ENCODE peak calls at places on chromosomes 7 and 10, in five cellular contexts. One of them, this sample, is unnamed.

GRCh38 chr7:55164527-55164926 is 145.7 kb downstream of the EGFR start:
- DNase-seq in NB4: no peak
- DNase-seq in IMR-90: no peak
- DNase-seq in epithelial cell of esophagus: no peak
- DNase-seq in A549: no peak
- DNase-seq in this sample: no peak

GRCh38 chr10:3740157-3740871 is 44.7 kb downstream of the KLF6 start:
- DNase-seq in NB4: no peak
- DNase-seq in A549: peak
- DNase-seq in epithelial cell of esophagus: peak
- DNase-seq in IMR-90: peak
- DNase-seq in this sample: peak

GRCh38 chr10:3354171-3354570 is 181.6 kb upstream of the PITRM1 start:
- DNase-seq in IMR-90: no peak
- DNase-seq in epithelial cell of esophagus: no peak
- DNase-seq in NB4: no peak
- DNase-seq in A549: no peak
- DNase-seq in this sample: no peak

GRCh38 chr10:49688920-49689319 is 9.5 kb downstream of the C10orf53 start:
- DNase-seq in epithelial cell of esophagus: peak
- DNase-seq in NB4: no peak
- DNase-seq in IMR-90: no peak
- DNase-seq in A549: no peak
- DNase-seq in this sample: no peak

GRCh38 chr7:80411621-80412020 is 100.2 kb downstream of the GNAT3 start:
- DNase-seq in epithelial cell of esophagus: peak
- DNase-seq in A549: no peak
- DNase-seq in IMR-90: peak
- DNase-seq in NB4: no peak
- DNase-seq in this sample: peak

GRCh38 chr10:61110188-61110844 is 166.3 kb upstream of the RHOBTB1 start:
- DNase-seq in A549: no peak
- DNase-seq in NB4: no peak
- DNase-seq in IMR-90: peak
- DNase-seq in epithelial cell of esophagus: no peak
- DNase-seq in this sample: no peak

GRCh38 chr7:63092951-63093350 is 905.7 kb upstream of the ZNF722 start:
- DNase-seq in A549: no peak
- DNase-seq in IMR-90: no peak
- DNase-seq in NB4: no peak
- DNase-seq in epithelial cell of esophagus: no peak
- DNase-seq in this sample: no peak

GRCh38 chr10:107728807-107729206 is 564.3 kb upstream of the SORCS1 start:
- DNase-seq in epithelial cell of esophagus: peak
- DNase-seq in A549: no peak
- DNase-seq in NB4: peak
- DNase-seq in IMR-90: no peak
- DNase-seq in this sample: no peak

GRCh38 chr7:8177109-8177933 is 84.6 kb downstream of the ICA1 start:
- DNase-seq in IMR-90: no peak
- DNase-seq in A549: no peak
- DNase-seq in NB4: peak
- DNase-seq in epithelial cell of esophagus: no peak
- DNase-seq in this sample: no peak

DNA sequence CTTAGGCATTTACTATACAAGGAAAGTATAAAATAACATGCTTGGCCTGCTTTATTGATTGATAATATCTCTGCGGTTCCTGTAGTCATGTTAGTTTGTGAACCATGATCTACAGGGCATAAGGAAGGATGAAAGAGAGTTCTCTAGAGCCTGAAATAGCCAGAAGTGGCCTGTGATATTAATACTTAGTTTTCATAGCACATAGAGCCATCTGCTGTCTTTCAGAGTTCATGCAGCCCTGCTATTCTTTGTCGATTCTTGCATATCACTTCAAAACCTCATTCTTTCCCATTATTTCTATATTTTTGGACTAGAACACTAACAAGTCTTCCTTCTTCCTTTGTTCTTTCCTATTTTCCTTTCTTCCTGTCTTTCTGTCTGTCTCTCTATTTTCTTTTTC is 26.4 kb upstream of the PRKG1 start:
- DNase-seq in IMR-90: no peak
- DNase-seq in A549: no peak
- DNase-seq in epithelial cell of esophagus: no peak
- DNase-seq in NB4: no peak
- DNase-seq in this sample: no peak
- TF ChIP-seq CTCF in IMR-90: no peak
- TF ChIP-seq CTCF in A549: no peak
- TF ChIP-seq CTCF in epithelial cell of esophagus: no peak
- TF ChIP-seq CTCF in NB4: no peak
- TF ChIP-seq CTCF in this sample: peak

DNA sequence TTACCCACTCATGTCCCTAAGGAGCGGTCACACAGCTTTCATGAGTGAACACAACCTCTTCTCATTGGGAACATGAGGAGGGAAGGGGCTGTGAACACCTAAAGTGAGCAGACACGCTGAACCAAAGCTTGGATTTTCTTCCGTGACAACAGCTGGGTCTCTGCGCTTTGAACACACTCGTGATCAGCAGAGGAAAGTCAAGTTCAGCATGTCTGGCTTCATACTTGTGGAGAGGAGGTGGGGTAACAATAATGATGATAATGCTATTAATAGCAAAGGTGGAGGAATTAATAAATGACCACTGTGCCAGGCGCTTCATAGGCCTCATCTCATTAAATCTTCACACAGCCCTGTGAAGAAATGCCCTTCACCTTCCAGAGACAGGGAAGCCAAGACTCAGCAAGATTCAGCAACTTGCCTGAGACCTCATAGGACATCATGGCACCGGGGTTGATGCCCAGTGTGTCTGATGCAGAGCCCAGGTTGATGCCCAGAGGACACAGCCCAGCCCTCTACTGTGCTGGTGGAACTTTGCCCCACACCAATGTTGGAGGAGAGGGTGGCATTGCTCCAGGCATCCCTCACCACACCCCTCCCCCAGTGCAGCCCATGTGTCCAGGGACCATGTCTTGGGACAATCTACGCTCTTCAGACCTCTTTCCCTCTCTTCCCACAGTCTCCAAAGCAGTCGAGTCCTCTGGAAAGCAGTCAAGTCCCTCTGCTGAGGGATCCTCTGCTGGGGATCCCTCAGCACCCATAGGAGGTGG is 40.6 kb downstream of the GSDME start:
- DNase-seq in A549: no peak
- DNase-seq in IMR-90: no peak
- DNase-seq in epithelial cell of esophagus: no peak
- DNase-seq in NB4: no peak
- DNase-seq in this sample: no peak
- H3K4me3 ChIP-seq in A549: no peak
- H3K4me3 ChIP-seq in IMR-90: no peak
- H3K4me3 ChIP-seq in epithelial cell of esophagus: no peak
- H3K4me3 ChIP-seq in NB4: no peak
- H3K4me3 ChIP-seq in this sample: no peak

GRCh38 chr10:80160361-80161128 is 28.0 kb downstream of the PLAC9 start:
- DNase-seq in A549: no peak
- DNase-seq in NB4: no peak
- DNase-seq in IMR-90: no peak
- DNase-seq in epithelial cell of esophagus: no peak
- DNase-seq in this sample: no peak

GRCh38 chr10:80163741-80164341 is 31.3 kb downstream of the PLAC9 start:
- DNase-seq in NB4: no peak
- DNase-seq in IMR-90: peak
- DNase-seq in A549: no peak
- DNase-seq in epithelial cell of esophagus: no peak
- DNase-seq in this sample: peak

GRCh38 chr10:80158598-80159127 is 26.1 kb downstream of the PLAC9 start:
- DNase-seq in NB4: peak
- DNase-seq in IMR-90: peak
- DNase-seq in A549: peak
- DNase-seq in epithelial cell of esophagus: peak
- DNase-seq in this sample: peak

GRCh38 chr10:80159166-80159888 is 26.8 kb downstream of the PLAC9 start:
- DNase-seq in IMR-90: no peak
- DNase-seq in epithelial cell of esophagus: no peak
- DNase-seq in NB4: peak
- DNase-seq in A549: no peak
- DNase-seq in this sample: no peak

DNA sequence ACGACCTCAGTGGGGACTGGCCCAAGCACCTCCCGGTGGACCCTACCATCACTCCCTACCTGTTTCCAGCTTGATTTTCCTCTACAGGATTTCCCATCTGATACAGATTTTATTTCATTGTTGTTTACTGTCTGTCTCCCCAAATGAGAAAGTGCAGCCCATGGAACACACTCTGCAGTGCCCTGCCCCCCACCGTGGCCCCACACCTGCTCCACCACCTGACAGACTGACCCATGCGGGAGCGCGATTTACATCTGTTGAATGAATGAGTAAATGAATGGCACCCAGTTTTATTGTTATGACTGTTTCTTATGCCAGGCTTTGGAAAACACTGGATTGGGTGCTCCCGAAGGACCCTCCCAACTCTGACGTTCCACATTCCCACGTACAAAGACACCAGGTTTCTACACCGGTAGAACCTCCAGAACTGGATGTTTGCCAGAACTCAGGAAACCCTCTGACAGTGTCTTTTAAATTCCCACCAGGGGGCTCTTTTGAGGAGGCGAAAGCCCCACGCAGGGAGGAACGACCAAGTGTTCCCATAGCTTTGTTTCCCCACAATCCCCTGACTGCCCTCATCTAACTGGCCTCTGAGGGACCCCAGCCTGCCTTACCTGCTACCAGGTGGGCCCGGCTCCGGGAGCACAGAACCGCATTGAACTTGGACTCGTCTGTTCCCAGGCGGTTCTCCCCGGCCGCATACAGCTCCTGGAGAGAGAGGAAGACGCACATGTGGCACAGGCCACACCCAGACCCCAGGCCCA is 29.0 kb downstream of the PLAC9 start:
- DNase-seq in IMR-90: no peak
- DNase-seq in NB4: peak
- DNase-seq in epithelial cell of esophagus: no peak
- DNase-seq in A549: no peak
- DNase-seq in this sample: no peak
- TF ChIP-seq CTCF in IMR-90: peak
- TF ChIP-seq CTCF in NB4: peak
- TF ChIP-seq CTCF in epithelial cell of esophagus: no peak
- TF ChIP-seq CTCF in A549: no peak
- TF ChIP-seq CTCF in this sample: peak

DNA sequence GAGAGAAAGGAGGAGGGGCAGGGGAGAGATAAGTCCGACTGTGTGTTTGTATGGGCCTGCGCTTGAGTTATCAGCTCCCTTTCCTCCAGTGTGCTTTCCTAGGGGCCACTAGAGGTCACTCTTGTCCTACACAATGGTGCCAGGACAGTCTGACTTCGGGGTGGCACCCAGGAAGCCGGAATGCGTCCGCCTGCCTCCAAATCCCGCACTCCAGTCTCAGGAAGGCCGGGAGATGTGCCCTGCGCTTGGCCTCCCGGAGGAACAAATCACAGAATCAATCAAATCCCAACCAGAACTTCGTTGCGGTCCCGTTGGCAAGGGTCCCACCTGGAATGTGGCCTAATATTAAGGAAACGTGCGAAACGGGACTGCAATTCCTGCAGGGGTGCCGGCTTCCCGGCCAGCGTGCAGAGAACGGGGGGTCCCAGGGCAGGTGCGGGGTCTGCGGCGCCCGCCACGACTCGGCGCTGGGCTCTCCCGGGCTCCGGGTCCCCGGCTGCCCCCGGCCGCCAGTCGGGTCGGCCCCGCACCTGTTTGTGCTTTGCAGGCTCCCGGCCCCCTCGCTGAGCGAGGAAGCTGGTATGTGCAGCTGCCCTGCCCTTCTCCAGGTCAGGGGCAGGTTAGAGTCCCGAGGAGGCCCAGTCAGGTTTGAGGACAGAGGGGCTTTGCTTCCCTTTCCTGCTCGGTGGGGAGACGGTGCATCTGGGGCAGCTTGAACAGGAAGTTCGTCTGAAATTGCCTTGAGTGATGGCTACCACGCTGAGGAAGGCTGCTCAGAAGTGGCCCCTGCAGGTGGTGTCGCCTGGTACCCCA is 21.0 kb upstream of the HPS1 start:
- DNase-seq in IMR-90: peak
- DNase-seq in A549: peak
- DNase-seq in NB4: peak
- DNase-seq in epithelial cell of esophagus: peak
- DNase-seq in this sample: peak
- H3K4me3 ChIP-seq in IMR-90: peak
- H3K4me3 ChIP-seq in A549: peak
- H3K4me3 ChIP-seq in NB4: peak
- H3K4me3 ChIP-seq in epithelial cell of esophagus: peak
- H3K4me3 ChIP-seq in this sample: peak

DNA sequence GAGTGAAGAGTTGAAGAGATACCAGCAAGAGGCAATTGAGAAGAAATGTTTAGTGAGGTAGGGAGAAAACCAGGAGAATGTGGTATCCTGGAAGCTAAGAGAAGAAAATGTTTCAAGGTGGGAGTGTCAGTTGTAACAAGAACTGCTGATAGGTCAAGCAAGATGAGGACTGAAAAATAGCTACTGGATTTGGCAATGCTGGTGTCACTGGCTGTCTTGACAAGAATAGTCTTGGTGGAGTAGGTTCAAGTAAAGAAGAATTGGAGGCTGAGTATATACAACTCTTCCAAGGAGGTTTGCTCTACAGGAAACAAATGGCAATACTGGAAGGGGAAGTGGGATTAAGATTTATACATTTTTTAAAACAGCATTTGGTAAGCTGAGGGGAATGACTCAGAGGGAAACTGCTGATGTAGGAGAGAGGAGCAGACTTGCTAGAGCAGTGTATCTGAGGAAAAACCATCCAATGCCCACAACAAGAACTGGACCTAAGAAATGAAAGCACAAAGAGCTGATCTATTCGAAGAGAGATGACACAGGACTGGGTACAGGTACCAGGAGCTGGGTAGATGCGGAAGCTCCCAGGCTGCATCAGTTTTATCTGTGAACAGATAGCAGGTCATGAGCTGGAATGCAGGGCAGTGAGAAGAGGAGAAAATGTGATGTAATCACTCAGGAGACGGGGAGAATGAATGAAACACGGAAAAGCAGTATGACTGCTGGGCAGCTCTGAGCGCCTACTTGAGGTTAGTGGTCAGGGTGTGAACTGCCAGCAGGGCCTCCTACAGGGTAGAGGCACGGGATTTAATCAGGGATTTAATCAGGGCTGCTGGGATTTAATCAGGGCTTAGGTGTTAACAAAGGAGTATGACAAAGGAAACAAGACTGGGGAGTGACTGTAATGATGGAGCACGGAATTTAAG is 34.5 kb downstream of the FAM25A start:
- DNase-seq in epithelial cell of esophagus: peak
- DNase-seq in IMR-90: peak
- DNase-seq in NB4: peak
- DNase-seq in A549: no peak
- DNase-seq in this sample: peak
- TF ChIP-seq CTCF in epithelial cell of esophagus: peak
- TF ChIP-seq CTCF in IMR-90: peak
- TF ChIP-seq CTCF in NB4: no peak
- TF ChIP-seq CTCF in A549: no peak
- TF ChIP-seq CTCF in this sample: peak